ENCODE peak calls at places on chromosomes 2 and 18, in five cellular contexts. One of them, this sample, is unnamed.

GRCh38 chr18:10210077-10210476 is 244.4 kb upstream of the APCDD1 start:
- DNase-seq in breast epithelium: no peak
- DNase-seq in cardiac muscle cell: no peak
- DNase-seq in neural progenitor cell: peak
- DNase-seq in left ventricle myocardium inferior: no peak
- DNase-seq in this sample: no peak

GRCh38 chr18:47204908-47205522 is 28.9 kb upstream of the IER3IP1 start:
- DNase-seq in breast epithelium: no peak
- DNase-seq in neural progenitor cell: peak
- DNase-seq in left ventricle myocardium inferior: no peak
- DNase-seq in cardiac muscle cell: peak
- DNase-seq in this sample: no peak

GRCh38 chr18:44411277-44411900 is 269.3 kb upstream of the SETBP1 start:
- DNase-seq in cardiac muscle cell: no peak
- DNase-seq in neural progenitor cell: no peak
- DNase-seq in breast epithelium: no peak
- DNase-seq in left ventricle myocardium inferior: no peak
- DNase-seq in this sample: no peak

GRCh38 chr2:227871375-227871788 is at the start of gene DAW1:
- DNase-seq in neural progenitor cell: no peak
- DNase-seq in cardiac muscle cell: peak
- DNase-seq in breast epithelium: no peak
- DNase-seq in left ventricle myocardium inferior: peak
- DNase-seq in this sample: peak

GRCh38 chr2:99478632-99479031 is 11.2 kb downstream of the REV1 start:
- DNase-seq in left ventricle myocardium inferior: no peak
- DNase-seq in neural progenitor cell: no peak
- DNase-seq in cardiac muscle cell: no peak
- DNase-seq in breast epithelium: no peak
- DNase-seq in this sample: no peak

GRCh38 chr2:148701039-148701438 is 56.5 kb downstream of the EPC2 start:
- DNase-seq in breast epithelium: no peak
- DNase-seq in neural progenitor cell: no peak
- DNase-seq in left ventricle myocardium inferior: no peak
- DNase-seq in cardiac muscle cell: no peak
- DNase-seq in this sample: no peak

GRCh38 chr2:43021791-43022500 is 204.5 kb downstream of the ZFP36L2 start:
- DNase-seq in breast epithelium: no peak
- DNase-seq in neural progenitor cell: peak
- DNase-seq in cardiac muscle cell: no peak
- DNase-seq in left ventricle myocardium inferior: no peak
- DNase-seq in this sample: no peak

GRCh38 chr18:47480166-47480565 is 228.7 kb upstream of the SKOR2 start:
- DNase-seq in cardiac muscle cell: no peak
- DNase-seq in neural progenitor cell: no peak
- DNase-seq in left ventricle myocardium inferior: no peak
- DNase-seq in breast epithelium: no peak
- DNase-seq in this sample: no peak

GRCh38 chr2:218607436-218608115 is at the start of gene PLCD4:
- DNase-seq in breast epithelium: no peak
- DNase-seq in cardiac muscle cell: peak
- DNase-seq in neural progenitor cell: peak
- DNase-seq in left ventricle myocardium inferior: no peak
- DNase-seq in this sample: no peak

GRCh38 chr18:5309888-5310470 is 14.5 kb upstream of the ZBTB14 start:
- DNase-seq in cardiac muscle cell: no peak
- DNase-seq in left ventricle myocardium inferior: no peak
- DNase-seq in breast epithelium: no peak
- DNase-seq in neural progenitor cell: no peak
- DNase-seq in this sample: no peak

GRCh38 chr2:228731517-228731916 is 539.6 kb downstream of the PID1 start:
- DNase-seq in breast epithelium: no peak
- DNase-seq in neural progenitor cell: no peak
- DNase-seq in left ventricle myocardium inferior: no peak
- DNase-seq in cardiac muscle cell: no peak
- DNase-seq in this sample: no peak

GRCh38 chr2:188969236-188970032 is 4.7 kb upstream of the COL3A1 start:
- DNase-seq in left ventricle myocardium inferior: no peak
- DNase-seq in breast epithelium: no peak
- DNase-seq in cardiac muscle cell: no peak
- DNase-seq in neural progenitor cell: no peak
- DNase-seq in this sample: no peak

GRCh38 chr2:177604291-177605065 is 211.9 kb downstream of the AGPS start:
- DNase-seq in cardiac muscle cell: peak
- DNase-seq in breast epithelium: no peak
- DNase-seq in left ventricle myocardium inferior: no peak
- DNase-seq in neural progenitor cell: peak
- DNase-seq in this sample: no peak

GRCh38 chr2:28665041-28665704 is 86.5 kb upstream of the PPP1CB start:
- DNase-seq in left ventricle myocardium inferior: peak
- DNase-seq in breast epithelium: no peak
- DNase-seq in cardiac muscle cell: no peak
- DNase-seq in neural progenitor cell: peak
- DNase-seq in this sample: peak

GRCh38 chr2:225041871-225042799 is at the start of gene DOCK10:
- DNase-seq in cardiac muscle cell: peak
- DNase-seq in neural progenitor cell: peak
- DNase-seq in left ventricle myocardium inferior: no peak
- DNase-seq in breast epithelium: no peak
- DNase-seq in this sample: peak

GRCh38 chr2:135744761-135745314 is 3.2 kb downstream of the UBXN4 start:
- DNase-seq in breast epithelium: no peak
- DNase-seq in neural progenitor cell: peak
- DNase-seq in left ventricle myocardium inferior: no peak
- DNase-seq in cardiac muscle cell: peak
- DNase-seq in this sample: no peak

GRCh38 chr2:49224426-49225010 is 70.2 kb upstream of the FSHR start:
- DNase-seq in left ventricle myocardium inferior: peak
- DNase-seq in breast epithelium: no peak
- DNase-seq in cardiac muscle cell: no peak
- DNase-seq in neural progenitor cell: no peak
- DNase-seq in this sample: no peak

DNA sequence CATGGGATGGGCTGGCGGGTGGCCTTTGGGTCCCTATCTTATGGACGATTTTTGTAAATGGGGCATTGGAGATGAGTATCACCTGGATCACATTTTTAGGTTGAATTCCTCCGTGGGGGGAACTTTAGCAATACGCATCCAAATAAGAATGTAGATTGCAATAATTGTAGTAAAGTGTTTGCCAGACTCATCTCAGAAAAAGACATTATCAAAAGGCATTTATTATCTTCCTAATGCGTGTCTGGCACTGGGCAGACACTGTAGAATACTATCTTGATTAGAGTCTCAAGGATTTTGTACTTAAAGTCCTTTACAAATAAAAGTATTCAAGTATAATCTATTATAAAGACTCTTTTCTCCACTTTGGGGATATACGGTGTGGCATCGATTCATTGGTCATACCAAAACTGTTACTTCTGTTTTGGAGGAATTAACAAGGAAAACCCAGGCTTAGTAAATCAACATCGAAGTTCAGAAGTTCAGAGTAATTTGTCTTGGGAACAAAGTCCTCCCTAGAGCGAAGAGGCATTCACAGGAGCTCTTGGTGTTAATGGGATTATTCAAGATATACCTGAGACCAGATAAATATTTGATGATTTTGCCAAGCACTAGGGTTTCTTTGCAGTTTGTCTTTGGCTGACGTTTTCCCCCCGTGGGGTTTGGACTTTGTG is 568 bp upstream of the ACKR3 start:
- DNase-seq in cardiac muscle cell: no peak
- DNase-seq in neural progenitor cell: no peak
- DNase-seq in left ventricle myocardium inferior: no peak
- DNase-seq in breast epithelium: no peak
- DNase-seq in this sample: no peak
- H3K4me3 ChIP-seq in cardiac muscle cell: peak
- H3K4me3 ChIP-seq in neural progenitor cell: peak
- H3K4me3 ChIP-seq in left ventricle myocardium inferior: peak
- H3K4me3 ChIP-seq in breast epithelium: peak
- H3K4me3 ChIP-seq in this sample: no peak

DNA sequence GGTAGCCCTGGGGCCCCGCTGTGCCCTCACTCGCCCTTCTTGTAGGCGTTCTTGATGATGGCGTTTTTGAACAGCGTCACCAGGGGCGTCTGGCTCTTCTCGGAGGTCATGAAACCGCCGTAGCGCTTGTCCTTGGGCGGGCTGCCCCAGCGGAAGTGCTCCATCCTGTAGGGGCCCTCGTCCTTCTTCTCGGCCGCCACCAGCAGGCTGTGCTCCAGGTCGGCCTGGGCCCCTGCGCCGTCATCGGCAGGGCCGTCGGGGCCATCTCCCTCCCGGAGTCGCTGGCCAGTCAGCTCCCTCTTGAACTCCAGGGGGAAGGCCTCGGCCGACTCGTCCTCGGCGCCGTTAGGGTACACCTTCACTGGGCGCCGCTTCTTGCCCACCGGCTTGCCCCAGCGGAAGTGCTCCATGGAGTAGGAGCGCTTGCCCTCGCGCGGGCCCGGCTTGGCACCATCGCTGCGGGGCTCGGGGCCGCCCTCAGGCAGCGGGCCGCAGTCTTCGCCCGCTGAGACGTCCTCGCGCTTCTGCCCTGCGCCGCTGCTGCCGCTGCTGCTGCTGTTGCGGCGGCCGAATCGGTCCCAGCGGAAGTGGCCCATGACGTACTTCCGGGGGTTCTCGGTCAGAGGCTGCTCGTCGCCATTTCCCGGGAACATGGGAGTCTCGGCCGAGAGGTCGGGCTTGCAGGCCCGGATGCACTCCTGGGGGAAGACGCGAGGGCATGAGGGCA is 7.2 kb downstream of the POMC start:
- DNase-seq in left ventricle myocardium inferior: peak
- DNase-seq in cardiac muscle cell: no peak
- DNase-seq in breast epithelium: no peak
- DNase-seq in neural progenitor cell: no peak
- DNase-seq in this sample: peak
- H3K4me3 ChIP-seq in left ventricle myocardium inferior: peak
- H3K4me3 ChIP-seq in cardiac muscle cell: no peak
- H3K4me3 ChIP-seq in breast epithelium: peak
- H3K4me3 ChIP-seq in neural progenitor cell: no peak
- H3K4me3 ChIP-seq in this sample: peak

GRCh38 chr2:127027715-127028114 is 79.2 kb downstream of the BIN1 start:
- DNase-seq in breast epithelium: no peak
- DNase-seq in left ventricle myocardium inferior: no peak
- DNase-seq in cardiac muscle cell: no peak
- DNase-seq in neural progenitor cell: no peak
- DNase-seq in this sample: no peak

GRCh38 chr2:127023504-127023903 is 83.5 kb downstream of the BIN1 start:
- DNase-seq in neural progenitor cell: no peak
- DNase-seq in breast epithelium: no peak
- DNase-seq in left ventricle myocardium inferior: no peak
- DNase-seq in cardiac muscle cell: no peak
- DNase-seq in this sample: no peak

GRCh38 chr2:127025357-127026062 is 81.4 kb downstream of the BIN1 start:
- DNase-seq in breast epithelium: no peak
- DNase-seq in left ventricle myocardium inferior: peak
- DNase-seq in cardiac muscle cell: peak
- DNase-seq in neural progenitor cell: peak
- DNase-seq in this sample: peak

GRCh38 chr2:127022817-127023216 is 84.1 kb downstream of the BIN1 start:
- DNase-seq in neural progenitor cell: no peak
- DNase-seq in left ventricle myocardium inferior: no peak
- DNase-seq in cardiac muscle cell: no peak
- DNase-seq in breast epithelium: no peak
- DNase-seq in this sample: no peak

GRCh38 chr2:127024769-127025356 is 82.1 kb downstream of the BIN1 start:
- DNase-seq in cardiac muscle cell: peak
- DNase-seq in breast epithelium: no peak
- DNase-seq in left ventricle myocardium inferior: no peak
- DNase-seq in neural progenitor cell: peak
- DNase-seq in this sample: no peak
- H3K4me3 ChIP-seq in cardiac muscle cell: peak
- H3K4me3 ChIP-seq in breast epithelium: peak
- H3K4me3 ChIP-seq in left ventricle myocardium inferior: peak
- H3K4me3 ChIP-seq in neural progenitor cell: peak
- H3K4me3 ChIP-seq in this sample: peak

GRCh38 chr2:61141151-61141550 is 20.8 kb upstream of the C2orf74 start:
- DNase-seq in breast epithelium: no peak
- DNase-seq in left ventricle myocardium inferior: no peak
- DNase-seq in neural progenitor cell: no peak
- DNase-seq in cardiac muscle cell: no peak
- DNase-seq in this sample: no peak

GRCh38 chr2:61151434-61151833 is 10.6 kb upstream of the C2orf74 start:
- DNase-seq in neural progenitor cell: no peak
- DNase-seq in breast epithelium: no peak
- DNase-seq in left ventricle myocardium inferior: no peak
- DNase-seq in cardiac muscle cell: no peak
- DNase-seq in this sample: no peak

GRCh38 chr2:61149074-61149473 is 12.9 kb upstream of the C2orf74 start:
- DNase-seq in cardiac muscle cell: no peak
- DNase-seq in breast epithelium: no peak
- DNase-seq in left ventricle myocardium inferior: no peak
- DNase-seq in neural progenitor cell: no peak
- DNase-seq in this sample: no peak

GRCh38 chr2:61144697-61145268 is 17.2 kb upstream of the C2orf74 start:
- DNase-seq in left ventricle myocardium inferior: peak
- DNase-seq in neural progenitor cell: peak
- DNase-seq in breast epithelium: peak
- DNase-seq in cardiac muscle cell: peak
- DNase-seq in this sample: peak

DNA sequence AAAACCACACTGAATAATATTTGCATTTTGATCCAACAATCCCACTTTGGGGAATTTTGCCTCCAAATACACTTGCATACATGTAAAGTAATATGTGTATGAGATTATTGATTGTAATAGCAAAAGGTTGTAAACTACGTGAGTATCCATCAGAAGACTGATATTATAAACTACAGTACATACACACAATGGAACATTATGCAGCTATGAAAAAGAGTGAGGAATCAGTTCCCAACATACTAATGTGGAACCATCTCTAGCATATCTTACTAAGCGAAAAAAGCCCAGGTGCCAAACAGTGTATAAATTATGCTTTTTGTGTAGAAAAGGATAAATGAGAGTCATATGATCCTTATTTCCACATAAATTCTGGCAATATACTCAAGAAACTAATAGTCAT is 16.0 kb upstream of the C2orf74 start:
- DNase-seq in neural progenitor cell: no peak
- DNase-seq in left ventricle myocardium inferior: no peak
- DNase-seq in breast epithelium: no peak
- DNase-seq in cardiac muscle cell: no peak
- DNase-seq in this sample: no peak
- H3K4me3 ChIP-seq in neural progenitor cell: no peak
- H3K4me3 ChIP-seq in left ventricle myocardium inferior: peak
- H3K4me3 ChIP-seq in breast epithelium: peak
- H3K4me3 ChIP-seq in cardiac muscle cell: no peak
- H3K4me3 ChIP-seq in this sample: no peak

GRCh38 chr18:36130883-36131653 is 1.4 kb downstream of the ELP2 start:
- DNase-seq in breast epithelium: no peak
- DNase-seq in neural progenitor cell: no peak
- DNase-seq in cardiac muscle cell: no peak
- DNase-seq in left ventricle myocardium inferior: no peak
- DNase-seq in this sample: no peak
- H3K4me3 ChIP-seq in breast epithelium: peak
- H3K4me3 ChIP-seq in neural progenitor cell: peak
- H3K4me3 ChIP-seq in cardiac muscle cell: peak
- H3K4me3 ChIP-seq in left ventricle myocardium inferior: peak
- H3K4me3 ChIP-seq in this sample: peak